ENCODE peak calls at places on chromosomes 1 and 21, in eight cellular contexts. D, M, X, Y, C, J, B and U are unnamed samples.

GRCh38 chr1:17224434-17224833 is 19.5 kb downstream of the PADI1 start:
- DNase-seq in D (no peak), M (no peak), X (no peak), Y (no peak), C (no peak), J (no peak), B (no peak), U (no peak)

GRCh38 chr21:42010507-42011493 is 640 bp upstream of the ZBTB21 start:
- DNase-seq in D (peak), M (no peak), X (peak), Y (peak), C (no peak), J (peak), B (peak), U (peak)

GRCh38 chr1:175369696-175370095 is 177.1 kb upstream of the KIAA0040 start:
- DNase-seq in D (no peak), M (no peak), X (no peak), Y (peak), C (no peak), J (no peak), B (no peak), U (no peak)

GRCh38 chr1:175126347-175126746 is 58.7 kb downstream of the TNN start:
- DNase-seq in D (no peak), M (no peak), X (no peak), Y (no peak), C (no peak), J (no peak), B (no peak), U (no peak)

GRCh38 chr1:215583185-215583692 is 16.1 kb downstream of the KCTD3 start:
- DNase-seq in D (no peak), M (no peak), X (no peak), Y (peak), C (no peak), J (no peak), B (no peak), U (no peak)

GRCh38 chr1:1302006-1302430 is 5.7 kb downstream of the ACAP3 start:
- DNase-seq in D (no peak), M (no peak), X (no peak), Y (no peak), C (no peak), J (no peak), B (no peak), U (no peak)

GRCh38 chr1:153513023-153513422 is 22.8 kb downstream of the S100A6 start:
- DNase-seq in D (no peak), M (no peak), X (peak), Y (no peak), C (peak), J (no peak), B (no peak), U (no peak)

GRCh38 chr1:212884592-212884991 is 26.5 kb downstream of the FLVCR1 start:
- DNase-seq in D (no peak), M (no peak), X (no peak), Y (no peak), C (no peak), J (no peak), B (no peak), U (no peak)

GRCh38 chr1:231357831-231358354 is 19.8 kb downstream of the SPRTN start:
- DNase-seq in D (peak), M (peak), X (peak), Y (peak), C (peak), J (no peak), B (no peak), U (peak)

GRCh38 chr1:1959840-1960479 is 40.9 kb upstream of the TMEM52 start:
- DNase-seq in D (peak), M (peak), X (peak), Y (peak), C (peak), J (peak), B (peak), U (peak)

GRCh38 chr1:166920561-166921475 is 44.8 kb upstream of the TADA1 start:
- DNase-seq in D (no peak), M (no peak), X (no peak), Y (peak), C (no peak), J (no peak), B (no peak), U (no peak)

GRCh38 chr1:68347415-68347814 is 102.3 kb downstream of the RPE65 start:
- DNase-seq in D (no peak), M (peak), X (no peak), Y (no peak), C (no peak), J (no peak), B (no peak), U (no peak)

GRCh38 chr1:111729271-111729921 is 9.8 kb downstream of the INKA2 start:
- DNase-seq in D (no peak), M (no peak), X (no peak), Y (no peak), C (no peak), J (no peak), B (no peak), U (no peak)

GRCh38 chr1:206469933-206470691 is at the start of gene IKBKE:
- DNase-seq in D (peak), M (peak), X (peak), Y (peak), C (peak), J (no peak), B (peak), U (peak)

GRCh38 chr21:46605759-46606426 is 1.0 kb upstream of the S100B start:
- DNase-seq in D (no peak), M (peak), X (no peak), Y (no peak), C (no peak), J (peak), B (peak), U (no peak)

GRCh38 chr1:225329041-225329440 is 98.8 kb downstream of the LBR start:
- DNase-seq in D (no peak), M (no peak), X (no peak), Y (no peak), C (no peak), J (no peak), B (no peak), U (no peak)

GRCh38 chr1:97334454-97334853 is 586.4 kb downstream of the DPYD start:
- DNase-seq in D (no peak), M (no peak), X (peak), Y (no peak), C (no peak), J (no peak), B (no peak), U (peak)

GRCh38 chr1:96259399-96259798 is 462.2 kb upstream of the PTBP2 start:
- DNase-seq in D (no peak), M (no peak), X (no peak), Y (peak), C (no peak), J (no peak), B (no peak), U (peak)

GRCh38 chr1:10456661-10457060 is 6.8 kb downstream of the CORT start:
- DNase-seq in D (peak), M (no peak), X (no peak), Y (no peak), C (no peak), J (no peak), B (no peak), U (no peak)

GRCh38 chr1:202282017-202282335 is 59.8 kb downstream of the UBE2T start:
- DNase-seq in D (no peak), M (no peak), X (no peak), Y (no peak), C (no peak), J (no peak), B (no peak), U (no peak)

GRCh38 chr1:92886886-92887419 is 55.1 kb downstream of the RPL5 start:
- DNase-seq in D (no peak), M (no peak), X (no peak), Y (no peak), C (no peak), J (no peak), B (no peak), U (no peak)